ENCODE peak calls at places on chromosomes 11 and 22, in nine cellular contexts. R, V, H, F, X, D, Z, S and L are unnamed samples.

GRCh38 chr11:111565111-111565720 is 24.7 kb downstream of the LAYN start:
- DNase-seq in F (peak; percentile 76), Z (peak; percentile 57), V (peak; percentile 75), X (peak; percentile 62), R (peak; percentile 74), H (peak; percentile 77), S (no peak), D (peak; percentile 74), L (peak; percentile 58)

GRCh38 chr11:68479390-68479789 is 18.8 kb downstream of the PPP6R3 start:
- DNase-seq in H (no peak), X (no peak), Z (no peak), S (no peak), D (no peak), F (no peak), R (no peak), V (no peak), L (no peak)

GRCh38 chr11:84249344-84250135 is 963.4 kb upstream of the CCDC90B start:
- DNase-seq in Z (peak; percentile 55), V (no peak), H (no peak), X (no peak), R (no peak), D (no peak), S (no peak), F (no peak), L (no peak)

GRCh38 chr11:790721-791564 is 1.1 kb upstream of the CEND1 start:
- DNase-seq in F (no peak), R (no peak), D (no peak), V (no peak), H (no peak), X (no peak), Z (peak; percentile 26), S (no peak), L (no peak)

GRCh38 chr11:86183694-86184093 is 60.9 kb upstream of the EED start:
- DNase-seq in V (no peak), F (peak; percentile 31), R (no peak), X (no peak), D (no peak), S (no peak), H (no peak), Z (peak; percentile 47), L (no peak)

GRCh38 chr11:72686639-72687215 is 12.5 kb upstream of the PDE2A start:
- DNase-seq in H (no peak), X (no peak), V (no peak), Z (no peak), S (no peak), R (no peak), D (no peak), F (no peak), L (no peak)

GRCh38 chr11:90803366-90803765 is 580.5 kb upstream of the CHORDC1 start:
- DNase-seq in V (no peak), H (no peak), F (no peak), Z (no peak), X (no peak), S (no peak), R (no peak), D (no peak), L (no peak)

GRCh38 chr11:26011474-26011873 is 320.5 kb upstream of the ANO3 start:
- DNase-seq in S (no peak), Z (no peak), V (no peak), D (no peak), R (no peak), H (no peak), F (no peak), X (no peak), L (no peak)

GRCh38 chr11:33211588-33211987 is 45.6 kb upstream of the HIPK3 start:
- DNase-seq in S (no peak), D (no peak), R (no peak), H (no peak), X (no peak), V (no peak), F (no peak), Z (no peak), L (no peak)

GRCh38 chr11:97909544-97910394 is 1111.0 kb upstream of the CNTN5 start:
- DNase-seq in D (no peak), V (no peak), S (no peak), F (no peak), Z (peak; percentile 85), R (no peak), H (no peak), X (no peak), L (no peak)

GRCh38 chr22:50630376-50630775 is 2.4 kb upstream of the ARSA start:
- DNase-seq in Z (peak; percentile 13), F (no peak), X (no peak), V (no peak), S (no peak), H (no peak), D (no peak), R (no peak), L (no peak)

GRCh38 chr11:20077973-20078372 is 82.3 kb downstream of the DBX1 start:
- DNase-seq in X (no peak), R (no peak), D (peak; percentile 24), V (no peak), H (no peak), Z (no peak), S (no peak), F (no peak), L (no peak)

GRCh38 chr11:36509694-36510566 is at the start of gene TRAF6:
- DNase-seq in S (peak; percentile 49), H (peak; percentile 90), D (peak; percentile 89), V (peak; percentile 91), R (peak; percentile 89), F (peak; percentile 82), X (peak; percentile 90), Z (peak; percentile 81), L (peak; percentile 85)

GRCh38 chr11:94283678-94284077 is 20.7 kb upstream of the IZUMO1R start:
- DNase-seq in F (no peak), R (no peak), V (no peak), X (no peak), Z (no peak), S (no peak), H (no peak), D (no peak), L (no peak)

GRCh38 chr11:77068461-77069335 is 1.9 kb downstream of the CAPN5 start:
- DNase-seq in F (no peak), X (no peak), Z (no peak), H (peak; percentile 53), S (no peak), R (no peak), D (no peak), V (no peak), L (no peak)
- H3K4me1 ChIP-seq in F (no peaks in the 10 kb centered on the region), X (peaks cover 23% of the 10 kb centered on the region), Z (peaks cover 32% of the 10 kb centered on the region), H (peaks cover 29% of the 10 kb centered on the region), S (peaks cover 48% of the 10 kb centered on the region), R (peaks cover 26% of the 10 kb centered on the region), D (peaks cover 52% of the 10 kb centered on the region), V (no peaks in the 10 kb centered on the region), L (peaks cover 31% of the 10 kb centered on the region)

DNA sequence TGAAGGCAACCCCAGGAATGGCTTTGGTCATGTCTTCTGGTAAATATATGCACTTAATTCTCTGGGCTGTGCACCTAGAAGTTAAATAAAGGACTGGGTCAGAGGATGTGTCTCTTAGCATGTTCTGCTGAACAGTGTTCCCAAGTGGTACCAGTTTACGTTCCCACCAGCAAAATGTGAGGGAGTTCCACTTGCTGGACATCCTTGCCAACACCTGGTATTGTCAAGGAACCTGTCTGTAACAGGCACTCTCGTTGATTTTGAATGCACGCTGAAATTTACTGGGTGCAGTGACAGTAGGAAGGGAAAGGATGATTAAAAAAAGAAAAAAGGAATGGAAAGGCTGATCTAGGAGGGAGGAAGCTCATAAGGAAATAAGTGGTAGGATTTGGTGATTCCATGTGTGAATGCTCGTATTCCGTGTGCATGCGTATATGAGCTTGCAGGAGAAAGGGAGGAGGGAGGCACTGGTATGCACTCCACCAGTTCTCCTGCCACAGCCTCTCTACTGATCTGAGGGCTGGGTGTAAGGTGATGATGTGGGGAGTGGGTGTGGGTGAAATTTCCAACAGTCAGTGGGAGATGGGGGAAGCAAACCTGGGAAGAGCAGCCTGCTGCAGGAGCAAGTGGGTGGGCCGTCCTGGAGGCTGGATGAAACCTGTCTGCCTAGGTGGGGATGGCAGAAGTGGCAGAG is 14.9 kb downstream of the MED15 start:
- DNase-seq in X (peak; percentile 15), S (no peak), R (no peak), H (no peak), Z (no peak), F (no peak), V (no peak), D (no peak), L (no peak)
- H3K4me3 ChIP-seq in X (no peak overlapping the region), S (no peak overlapping the region), R (no peak overlapping the region), H (no peak overlapping the region), Z (no peak overlapping the region), F (no peak overlapping the region), V (no peak overlapping the region), D (no peak overlapping the region), L (no peak overlapping the region)

GRCh38 chr11:118799372-118799771 is 8.4 kb upstream of the DDX6 start:
- DNase-seq in R (no peak), H (no peak), X (no peak), F (no peak), V (no peak), Z (no peak), D (no peak), S (no peak), L (no peak)

GRCh38 chr11:118807800-118808778 is 17.1 kb upstream of the DDX6 start:
- DNase-seq in F (no peak), H (no peak), S (no peak), D (no peak), X (no peak), R (no peak), V (no peak), Z (no peak), L (no peak)

GRCh38 chr11:118806400-118806799 is 15.4 kb upstream of the DDX6 start:
- DNase-seq in R (no peak), D (no peak), V (no peak), Z (no peak), S (no peak), H (no peak), F (no peak), X (no peak), L (no peak)

GRCh38 chr11:118804094-118804493 is 13.1 kb upstream of the DDX6 start:
- DNase-seq in H (no peak), D (no peak), V (no peak), X (no peak), F (no peak), R (no peak), S (no peak), Z (no peak), L (no peak)
- H3K27ac ChIP-seq in H (no peak overlapping the region), D (no peak overlapping the region), V (no peak overlapping the region), X (no peak overlapping the region), F (no peak overlapping the region), R (no peak overlapping the region), S (no peak overlapping the region), Z (no peak overlapping the region), L (no peak overlapping the region)

DNA sequence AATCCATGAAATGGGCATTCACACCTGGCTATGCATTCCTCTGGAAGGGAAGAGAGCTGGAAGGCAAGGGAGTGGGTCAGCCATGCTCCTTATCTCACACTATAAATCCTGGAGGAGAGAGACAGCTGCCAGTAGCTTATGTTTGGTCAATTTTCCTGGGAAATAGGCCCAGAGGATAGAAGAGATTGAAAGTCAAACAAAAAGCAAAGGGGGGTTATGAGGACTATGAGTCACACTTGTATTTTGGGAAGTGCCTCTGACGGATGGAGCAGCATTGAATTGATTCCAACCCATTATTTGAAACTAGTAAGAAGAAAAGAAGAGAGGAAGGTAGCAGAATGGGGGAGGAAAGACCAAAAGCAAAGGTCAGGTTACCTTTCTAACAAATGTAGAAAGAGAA is 25.0 kb downstream of the SNX19 start:
- DNase-seq in S (no peak), H (no peak), V (no peak), D (no peak), R (no peak), F (no peak), Z (peak; percentile 54), X (no peak), L (no peak)
- H3K4me1 ChIP-seq in S (peaks cover 70% of the 10 kb centered on the region), H (peaks cover 27% of the 10 kb centered on the region), V (peaks cover 11% of the 10 kb centered on the region), D (peaks cover 9% of the 10 kb centered on the region), R (no peaks in the 10 kb centered on the region), F (no peaks in the 10 kb centered on the region), Z (peaks cover 6% of the 10 kb centered on the region), X (no peaks in the 10 kb centered on the region), L (no peaks in the 10 kb centered on the region)